ENCODE peak calls at places on chromosomes 3 and 15, in seven cellular contexts. K is tibial artery; I is IMR-90; Y is pancreas; E is AG04450; J is uterus; P is CD8-positive, alpha-beta T cell. Q is an unnamed sample. For H3K27me3, the result is how much of the 10 kb centered on the place peaks cover.

GRCh38 chr3:156493887-156494286 is 61.0 kb downstream of the SSR3 start:
- DNase-seq in K (no peak), I (no peak), Y (no peak), E (no peak), J (no peak), P (no peak), Q (no peak)

GRCh38 chr15:87619161-87619960 is 637.2 kb downstream of the NTRK3 start:
- DNase-seq in K (peak), I (peak), Y (no peak), E (peak), J (peak), P (no peak), Q (peak)

GRCh38 chr3:52188586-52189404 is 9.2 kb upstream of the ALAS1 start:
- DNase-seq in K (no peak), I (no peak), Y (no peak), E (no peak), J (no peak), P (no peak), Q (no peak)

GRCh38 chr3:53181528-53181927 is 20.5 kb downstream of the PRKCD start:
- DNase-seq in K (no peak), I (no peak), Y (no peak), E (no peak), J (no peak), P (no peak), Q (no peak)

GRCh38 chr3:23612296-23612891 is 193.4 kb upstream of the UBE2E1 start:
- DNase-seq in K (no peak), I (peak), Y (no peak), E (peak), J (no peak), P (no peak), Q (peak)

GRCh38 chr3:52555056-52555455 is 18.7 kb downstream of the UQCC5 start:
- DNase-seq in K (no peak), I (no peak), Y (no peak), E (no peak), J (no peak), P (no peak), Q (no peak)

GRCh38 chr3:72919520-72919919 is 31.7 kb downstream of the GXYLT2 start:
- DNase-seq in K (no peak), I (no peak), Y (no peak), E (no peak), J (no peak), P (no peak), Q (no peak)

GRCh38 chr3:145649368-145649887 is 511.6 kb downstream of the PLOD2 start:
- DNase-seq in K (no peak), I (no peak), Y (no peak), E (no peak), J (no peak), P (no peak), Q (no peak)

GRCh38 chr3:67564973-67565372 is 89.4 kb downstream of the SUCLG2 start:
- DNase-seq in K (no peak), I (no peak), Y (no peak), E (no peak), J (no peak), P (no peak), Q (no peak)

GRCh38 chr3:127536818-127537810 is 53.4 kb downstream of the TPRA1 start:
- DNase-seq in K (no peak), I (no peak), Y (no peak), E (no peak), J (no peak), P (no peak), Q (no peak)

GRCh38 chr3:189724366-189724765 is 93.2 kb downstream of the TP63 start:
- DNase-seq in K (no peak), I (peak), Y (no peak), E (no peak), J (no peak), P (no peak), Q (no peak)

GRCh38 chr3:17157713-17158112 is 273.0 kb downstream of the PLCL2 start:
- DNase-seq in K (no peak), I (peak), Y (no peak), E (no peak), J (no peak), P (no peak), Q (peak)

GRCh38 chr15:98785796-98786581 is 137.7 kb downstream of the IGF1R start:
- DNase-seq in K (no peak), I (no peak), Y (no peak), E (no peak), J (no peak), P (no peak), Q (no peak)

GRCh38 chr3:151003772-151004127 is 31.2 kb upstream of the CLRN1 start:
- DNase-seq in K (no peak), I (no peak), Y (no peak), E (no peak), J (no peak), P (no peak), Q (no peak)

GRCh38 chr3:52721002-52721741 is 15.3 kb downstream of the SPCS1 start:
- DNase-seq in K (no peak), I (no peak), Y (no peak), E (no peak), J (no peak), P (peak), Q (no peak)

GRCh38 chr3:153232737-153233330 is 70.8 kb downstream of the RAP2B start:
- DNase-seq in K (no peak), I (peak), Y (no peak), E (peak), J (no peak), P (no peak), Q (no peak)

GRCh38 chr3:116020495-116020894 is 397.2 kb downstream of the GAP43 start:
- DNase-seq in K (no peak), I (no peak), Y (no peak), E (no peak), J (no peak), P (no peak), Q (no peak)

GRCh38 chr15:74906193-74906449 is 530 bp downstream of the FAM219B start:
- DNase-seq in K (peak), I (no peak), Y (no peak), E (no peak), J (no peak), P (peak), Q (peak)

GRCh38 chr3:50132421-50133282 is 22.5 kb upstream of the SEMA3F start:
- DNase-seq in K (no peak), I (no peak), Y (no peak), E (no peak), J (no peak), P (no peak), Q (no peak)

GRCh38 chr3:130975251-130975650 is 51.4 kb downstream of the ASTE1 start:
- DNase-seq in K (no peak), I (no peak), Y (no peak), E (no peak), J (no peak), P (no peak), Q (no peak)

GRCh38 chr3:27642796-27643195 is 79.3 kb downstream of the EOMES start:
- DNase-seq in K (no peak), I (no peak), Y (no peak), E (no peak), J (no peak), P (no peak), Q (no peak)

DNA sequence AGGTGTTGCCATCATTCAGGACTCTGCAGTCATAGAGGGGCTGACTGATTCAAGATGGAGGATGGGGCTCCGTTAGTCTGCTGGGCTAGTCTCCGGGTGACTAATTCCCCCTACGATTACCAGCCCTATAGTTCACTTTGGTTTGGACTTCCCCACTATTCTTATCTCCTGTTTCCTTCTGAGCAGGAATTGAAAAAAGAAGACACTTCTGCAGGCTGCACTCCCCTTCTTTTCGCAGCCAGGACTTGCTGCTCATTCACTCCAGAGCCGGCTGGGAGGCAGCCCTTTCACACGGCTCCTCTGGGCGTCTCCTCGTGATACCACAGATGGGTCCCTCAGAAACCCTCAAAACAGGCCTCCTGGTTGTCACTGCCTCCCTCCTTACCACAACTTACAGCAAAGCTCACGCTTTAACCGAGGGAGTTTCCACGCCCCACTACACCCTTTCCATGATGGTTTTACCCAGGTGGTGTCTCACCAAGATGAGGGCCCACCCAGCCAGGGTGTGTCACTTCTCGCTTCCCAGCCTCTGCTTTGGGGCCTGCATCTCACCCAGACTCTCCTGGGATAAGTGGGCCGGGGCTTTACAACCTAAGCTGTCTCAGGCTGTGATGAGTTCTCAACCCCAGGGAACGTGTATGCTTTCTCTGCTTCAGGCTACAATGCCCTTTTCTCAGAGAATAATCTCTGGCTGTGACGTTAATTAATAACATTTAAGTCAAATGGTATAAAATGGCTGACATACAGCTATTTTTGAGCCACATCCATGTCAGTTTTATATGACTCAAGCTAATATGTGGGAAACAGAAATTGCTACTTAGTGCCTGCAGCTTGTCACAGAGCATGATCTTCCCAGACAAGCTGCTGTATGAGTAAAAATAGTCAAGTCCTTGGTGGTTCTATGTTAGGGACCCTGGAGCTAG is 11.9 kb downstream of the CX3CR1 start:
- DNase-seq in K (no peak), I (no peak), Y (no peak), E (no peak), J (no peak), P (peak), Q (no peak)
- H3K27me3 ChIP-seq in K (under half), I (under half), Y (under half), E (under half), J (under half), P (under half), Q (under half)

GRCh38 chr15:68843425-68844311 is 23.0 kb upstream of the ANP32A start:
- DNase-seq in K (no peak), I (no peak), Y (peak), E (no peak), J (no peak), P (peak), Q (peak)

GRCh38 chr15:68844856-68845550 is 24.3 kb upstream of the ANP32A start:
- DNase-seq in K (no peak), I (no peak), Y (no peak), E (no peak), J (no peak), P (no peak), Q (no peak)

GRCh38 chr15:68846851-68847439 is 26.2 kb upstream of the ANP32A start:
- DNase-seq in K (no peak), I (no peak), Y (no peak), E (no peak), J (no peak), P (no peak), Q (no peak)

GRCh38 chr15:68842958-68843357 is 22.3 kb upstream of the ANP32A start:
- DNase-seq in K (no peak), I (no peak), Y (no peak), E (no peak), J (no peak), P (no peak), Q (no peak)
- H3K27me3 ChIP-seq in K (half or more), I (under half), Y (under half), E (under half), J (under half), P (under half), Q (under half)

GRCh38 chr15:82058517-82059204 is 12.8 kb upstream of the MEX3B start:
- DNase-seq in K (no peak), I (no peak), Y (no peak), E (no peak), J (no peak), P (no peak), Q (no peak)

GRCh38 chr15:82056900-82057825 is 11.3 kb upstream of the MEX3B start:
- DNase-seq in K (no peak), I (no peak), Y (no peak), E (no peak), J (no peak), P (no peak), Q (no peak)

GRCh38 chr15:82062479-82062878 is 16.7 kb upstream of the MEX3B start:
- DNase-seq in K (no peak), I (no peak), Y (no peak), E (no peak), J (no peak), P (no peak), Q (no peak)

GRCh38 chr15:82060817-82061216 is 15.0 kb upstream of the MEX3B start:
- DNase-seq in K (no peak), I (no peak), Y (no peak), E (no peak), J (no peak), P (no peak), Q (no peak)

GRCh38 chr15:82058026-82058425 is 12.2 kb upstream of the MEX3B start:
- DNase-seq in K (no peak), I (no peak), Y (no peak), E (no peak), J (no peak), P (no peak), Q (no peak)
- H3K27me3 ChIP-seq in K (half or more), I (under half), Y (under half), E (under half), J (under half), P (under half), Q (under half)

GRCh38 chr3:10945683-10946287 is 46.8 kb upstream of the SLC6A1 start:
- DNase-seq in K (peak), I (peak), Y (peak), E (peak), J (peak), P (peak), Q (no peak)
- H3K27me3 ChIP-seq in K (under half), I (under half), Y (under half), E (under half), J (under half), P (under half), Q (under half)

GRCh38 chr3:10790713-10791112 is 25.3 kb upstream of the SLC6A11 start:
- DNase-seq in K (no peak), I (no peak), Y (no peak), E (no peak), J (no peak), P (no peak), Q (no peak)
- H3K27me3 ChIP-seq in K (under half), I (under half), Y (under half), E (under half), J (under half), P (under half), Q (under half)

GRCh38 chr3:33808559-33808958 is 10.1 kb downstream of the PDCD6IP start:
- DNase-seq in K (no peak), I (peak), Y (no peak), E (no peak), J (no peak), P (no peak), Q (no peak)
- H3K27me3 ChIP-seq in K (under half), I (under half), Y (under half), E (under half), J (under half), P (under half), Q (under half)

Q was measured in brain microvascular endothelial cell.